ENCODE peak calls at places on chromosomes 13 and 19, in ten cellular contexts. U, P, I, K, H, V, C, W, L and O are unnamed samples.

GRCh38 chr13:32737111-32737571 is 150.9 kb downstream of the PDS5B start:
- DNase-seq in I (no peak), C (no peak), H (no peak), P (peak), U (peak), W (no peak), K (no peak), L (no peak), V (no peak), O (no peak)

GRCh38 chr19:49847731-49848696 is 2.9 kb upstream of the PTOV1 start:
- DNase-seq in P (peak), H (no peak), C (no peak), K (peak), W (no peak), L (no peak), U (peak), I (no peak), V (no peak), O (no peak)

GRCh38 chr13:32038353-32038752 is 6.8 kb downstream of the FRY start:
- DNase-seq in W (no peak), U (peak), I (no peak), L (no peak), K (no peak), C (no peak), H (no peak), V (no peak), P (no peak), O (no peak)

GRCh38 chr19:42281175-42282035 is 12.4 kb downstream of the CIC start:
- DNase-seq in C (peak), I (no peak), W (peak), V (peak), H (peak), L (peak), K (no peak), U (peak), P (peak), O (peak)

GRCh38 chr13:110809871-110810486 is 96.5 kb downstream of the ING1 start:
- DNase-seq in L (no peak), V (no peak), I (no peak), P (no peak), W (no peak), H (no peak), K (no peak), U (no peak), C (no peak), O (no peak)

GRCh38 chr19:58350871-58351557 is 2.3 kb downstream of the A1BG start:
- DNase-seq in P (no peak), I (no peak), H (no peak), U (no peak), K (no peak), W (no peak), V (no peak), L (no peak), C (no peak), O (no peak)

GRCh38 chr13:52454459-52454824 is 836 bp upstream of the CKAP2 start:
- DNase-seq in I (no peak), W (no peak), L (peak), H (no peak), U (peak), V (no peak), C (no peak), P (no peak), K (no peak), O (no peak)

GRCh38 chr19:9986787-9987281 is 23.5 kb downstream of the COL5A3 start:
- DNase-seq in U (no peak), W (no peak), L (no peak), K (no peak), H (no peak), C (no peak), V (peak), I (no peak), P (no peak), O (no peak)

GRCh38 chr19:12834976-12835757 is 788 bp upstream of the RTBDN start:
- DNase-seq in K (no peak), H (no peak), C (no peak), P (no peak), L (no peak), U (no peak), V (no peak), I (no peak), W (peak), O (no peak)

GRCh38 chr13:98328511-98328910 is 151.4 kb upstream of the RNF113B start:
- DNase-seq in K (no peak), H (no peak), V (no peak), C (no peak), W (no peak), I (no peak), L (no peak), U (no peak), P (no peak), O (no peak)

GRCh38 chr19:34155686-34156085 is 16.6 kb upstream of the LSM14A start:
- DNase-seq in H (no peak), U (peak), K (no peak), V (no peak), C (no peak), I (no peak), L (no peak), W (no peak), P (no peak), O (no peak)

GRCh38 chr13:106349080-106349841 is 186.2 kb downstream of the EFNB2 start:
- DNase-seq in H (peak), C (no peak), L (no peak), K (no peak), V (no peak), W (no peak), P (peak), I (no peak), U (peak), O (no peak)

GRCh38 chr19:4016903-4017638 is 9.5 kb downstream of the PIAS4 start:
- DNase-seq in K (no peak), H (no peak), V (no peak), L (peak), P (no peak), U (no peak), I (no peak), W (no peak), C (no peak), O (no peak)

GRCh38 chr13:33353210-33353609 is 67.7 kb upstream of the STARD13 start:
- DNase-seq in K (no peak), V (no peak), U (no peak), L (peak), H (no peak), W (no peak), P (no peak), C (no peak), I (no peak), O (no peak)

GRCh38 chr13:97448503-97449251 is 14.7 kb downstream of the RAP2A start:
- DNase-seq in H (no peak), P (no peak), K (no peak), I (no peak), L (no peak), C (no peak), W (no peak), V (no peak), U (peak), O (no peak)

GRCh38 chr13:32142956-32143375 is 111.4 kb downstream of the FRY start:
- DNase-seq in W (no peak), C (no peak), L (no peak), P (no peak), H (no peak), K (no peak), U (peak), V (no peak), I (no peak), O (no peak)

GRCh38 chr13:98504371-98504963 is 72.4 kb downstream of the STK24 start:
- DNase-seq in H (no peak), I (no peak), P (no peak), K (no peak), W (no peak), C (no peak), L (no peak), U (no peak), V (no peak), O (peak)

GRCh38 chr13:71912524-71912923 is 45.5 kb upstream of the DACH1 start:
- DNase-seq in W (no peak), L (no peak), V (no peak), U (peak), I (no peak), H (no peak), C (no peak), P (no peak), K (no peak), O (no peak)

GRCh38 chr13:48973845-48974431 is 1.8 kb upstream of the FNDC3A start:
- DNase-seq in P (no peak), H (no peak), V (no peak), C (no peak), I (no peak), L (no peak), U (no peak), K (no peak), W (no peak), O (no peak)

GRCh38 chr13:76822691-76823267 is 63.4 kb downstream of the KCTD12 start:
- DNase-seq in V (no peak), H (no peak), K (no peak), P (no peak), L (no peak), I (no peak), W (no peak), U (peak), C (no peak), O (no peak)

GRCh38 chr13:41668130-41668757 is 210.9 kb downstream of the RGCC start:
- DNase-seq in H (no peak), C (peak), U (peak), P (peak), L (peak), W (no peak), V (peak), K (peak), I (no peak), O (no peak)

GRCh38 chr19:677201-677600 is 1.0 kb downstream of the FSTL3 start:
- DNase-seq in W (no peak), H (peak), U (peak), C (no peak), V (no peak), P (peak), L (no peak), K (peak), I (no peak), O (peak)